ENCODE peak calls at places on chromosome 16, in nine cellular contexts. Q is esophagus muscularis mucosa, X is K562, P is tibial nerve, Z is ovary, E is SK-N-SH, W is A549, V is GM12878, L is upper lobe of left lung. B is an unnamed sample.

GRCh38 chr16:88356727-88357199 is 26.0 kb upstream of the ZNF469 start:
- DNase-seq in Q (no peak), X (no peak), P (no peak), Z (no peak), E (peak; percentile 24), W (no peak), V (no peak), L (peak; percentile 61), B (no peak)

GRCh38 chr16:2507052-2507678 is 6.6 kb upstream of the ATP6V0C start:
- DNase-seq in Q (no peak), X (no peak), P (no peak), Z (no peak), E (no peak), W (no peak), V (peak; percentile 41), L (peak; percentile 45), B (peak; percentile 49)

GRCh38 chr16:2042171-2042570 is 5.5 kb downstream of the NTHL1 start:
- DNase-seq in Q (no peak), X (no peak), P (no peak), Z (no peak), E (no peak), W (no peak), V (no peak), L (peak; percentile 89), B (no peak)

GRCh38 chr16:2467301-2468141 is 3.6 kb upstream of the NTN3 start:
- DNase-seq in Q (no peak), X (no peak), P (peak; percentile 66), Z (peak; percentile 84), E (peak; percentile 89), W (peak; percentile 60), V (no peak), L (peak; percentile 91), B (peak; percentile 66)

GRCh38 chr16:81861915-81862314 is 82.8 kb downstream of the PLCG2 start:
- DNase-seq in Q (no peak), X (no peak), P (no peak), Z (no peak), E (no peak), W (no peak), V (no peak), L (no peak), B (no peak)

GRCh38 chr16:6124136-6124535 is 1026.5 kb upstream of the EEF2KMT start:
- DNase-seq in Q (peak; percentile 21), X (no peak), P (no peak), Z (no peak), E (no peak), W (no peak), V (no peak), L (no peak), B (no peak)

GRCh38 chr16:57115504-57116182 is 23.3 kb downstream of the CPNE2 start:
- DNase-seq in Q (no peak), X (no peak), P (peak; percentile 36), Z (peak; percentile 49), E (peak; percentile 70), W (no peak), V (no peak), L (peak; percentile 53), B (no peak)

GRCh38 chr16:15807603-15808009 is 49.2 kb downstream of the MYH11 start:
- DNase-seq in Q (no peak), X (peak; percentile 51), P (no peak), Z (peak; percentile 40), E (no peak), W (no peak), V (no peak), L (peak; percentile 30), B (peak; percentile 17)

GRCh38 chr16:85082553-85083050 is 29.7 kb downstream of the CIBAR2 start:
- DNase-seq in Q (no peak), X (no peak), P (no peak), Z (no peak), E (no peak), W (no peak), V (no peak), L (peak; percentile 86), B (peak; percentile 56)

GRCh38 chr16:88651276-88651988 is 579 bp upstream of the CYBA start:
- DNase-seq in Q (no peak), X (peak; percentile 91), P (no peak), Z (no peak), E (peak; percentile 65), W (peak; percentile 48), V (peak; percentile 92), L (peak; percentile 87), B (peak; percentile 81)

GRCh38 chr16:1816396-1817275 is 10.0 kb downstream of the HAGH start:
- DNase-seq in Q (no peak), X (no peak), P (no peak), Z (no peak), E (no peak), W (no peak), V (no peak), L (peak; percentile 72), B (no peak)

DNA sequence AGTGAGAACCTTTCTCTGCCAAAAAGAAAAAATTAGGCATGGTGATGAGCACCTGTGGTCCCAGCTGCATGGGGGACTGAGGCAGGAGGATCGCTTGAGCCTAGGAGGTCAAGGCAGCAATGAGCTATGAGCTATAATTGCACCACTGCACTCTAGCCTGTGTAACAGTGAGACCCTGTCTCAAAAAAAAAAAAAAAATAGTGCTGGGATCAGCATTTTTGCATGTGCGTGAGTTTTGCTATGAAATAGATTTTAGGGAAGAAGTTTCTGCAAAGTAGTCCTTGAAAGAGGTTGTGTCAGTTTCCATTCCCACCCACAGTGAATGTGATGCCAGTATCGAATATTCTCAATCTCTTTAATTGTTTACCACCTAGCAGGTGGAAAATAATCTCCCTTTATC is 26.3 kb upstream of the ARHGAP17 start:
- DNase-seq in Q (no peak), X (no peak), P (no peak), Z (no peak), E (no peak), W (no peak), V (no peak), L (no peak), B (no peak)
- TF ChIP-seq EP300 in Q (no peak), X (no peak), P (no peak), Z (no peak), E (no peak), W (no peak), V (no peak), L (no peak), B (no peak)

GRCh38 chr16:51392651-51393187 is 241.6 kb upstream of the SALL1 start:
- DNase-seq in Q (no peak), X (no peak), P (peak; percentile 66), Z (peak; percentile 16), E (no peak), W (no peak), V (no peak), L (no peak), B (no peak)
- TF ChIP-seq EP300 in Q (no peak), X (no peak), P (peak; percentile 25), Z (no peak), E (no peak), W (no peak), V (no peak), L (no peak), B (no peak)

GRCh38 chr16:66479661-66480264 is 52.7 kb downstream of the BEAN1 start:
- DNase-seq in Q (no peak), X (no peak), P (no peak), Z (no peak), E (no peak), W (no peak), V (no peak), L (no peak), B (no peak)
- TF ChIP-seq EP300 in Q (no peak), X (no peak), P (no peak), Z (no peak), E (no peak), W (no peak), V (no peak), L (no peak), B (no peak)

DNA sequence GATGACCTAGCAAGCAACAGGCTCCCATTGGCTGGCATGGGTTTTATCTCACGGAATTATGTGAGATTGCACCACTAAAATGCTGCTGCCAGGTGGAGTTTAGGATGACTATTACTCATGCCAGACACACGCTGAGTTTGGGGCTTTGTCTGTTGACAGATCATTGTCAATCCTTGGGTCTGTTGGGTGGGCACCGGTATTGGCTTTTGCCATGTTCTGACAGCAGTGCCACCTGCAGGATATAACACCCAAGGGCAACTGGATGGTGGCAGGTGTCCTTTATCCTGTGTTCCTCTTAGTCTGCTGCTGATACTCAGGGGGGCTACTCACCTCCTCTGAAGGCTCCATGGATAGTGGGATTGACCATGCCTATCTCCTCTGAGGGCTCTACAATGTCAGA is 221.6 kb upstream of the DYNLRB2 start:
- DNase-seq in Q (no peak), X (no peak), P (no peak), Z (no peak), E (no peak), W (no peak), V (no peak), L (no peak), B (no peak)
- TF ChIP-seq EP300 in Q (no peak), X (no peak), P (no peak), Z (no peak), E (no peak), W (no peak), V (no peak), L (no peak), B (no peak)

DNA sequence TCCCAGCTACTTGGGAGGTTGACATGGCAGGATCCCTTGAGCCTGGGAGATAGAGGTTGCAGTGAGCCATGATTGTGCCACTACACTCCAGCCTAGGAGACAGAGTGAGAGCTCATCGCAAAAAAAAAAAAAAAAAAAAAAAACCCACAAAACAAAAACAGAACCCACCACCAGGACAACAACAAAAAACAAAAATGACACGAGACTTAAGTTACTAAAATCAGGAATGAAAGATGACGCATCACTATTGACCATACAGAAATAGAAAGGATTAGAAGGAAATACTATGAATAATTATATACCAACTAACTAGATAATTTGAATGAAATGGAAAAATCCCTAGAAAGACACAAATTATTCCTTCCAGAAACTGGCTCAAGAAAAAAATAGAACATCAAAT is 432.4 kb upstream of the PMFBP1 start:
- DNase-seq in Q (no peak), X (no peak), P (no peak), Z (no peak), E (no peak), W (no peak), V (no peak), L (no peak), B (no peak)
- TF ChIP-seq EP300 in Q (no peak), X (no peak), P (no peak), Z (no peak), E (no peak), W (no peak), V (peak; percentile 57), L (no peak), B (no peak)

DNA sequence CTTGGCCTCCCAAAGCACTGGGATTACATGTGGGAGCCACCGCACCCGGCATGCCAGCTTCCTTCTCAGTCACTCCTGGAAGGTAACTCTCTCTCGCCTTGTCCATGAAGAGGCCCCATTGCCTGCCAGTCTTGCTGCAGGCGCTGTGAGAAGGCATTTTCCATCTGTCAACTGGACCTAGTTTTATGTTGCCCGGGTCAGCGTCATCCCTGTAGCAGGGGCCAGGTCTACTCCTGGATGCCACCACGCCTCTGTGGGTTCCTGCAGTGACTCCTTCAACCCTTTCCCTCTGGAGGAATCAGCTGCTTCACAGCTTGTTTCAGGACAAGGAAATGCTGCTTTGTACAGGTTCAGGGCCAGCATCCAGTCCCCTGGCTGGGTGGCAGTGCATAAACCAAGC is 2.6 kb upstream of the NLRC3 start:
- DNase-seq in Q (no peak), X (no peak), P (no peak), Z (no peak), E (no peak), W (no peak), V (no peak), L (no peak), B (no peak)
- TF ChIP-seq EP300 in Q (no peak), X (no peak), P (no peak), Z (no peak), E (no peak), W (no peak), V (no peak), L (no peak), B (no peak)

B was measured in transverse colon.